ENCODE peak calls at places on chromosomes 7 and 10, in six cellular contexts. P, N, K, S, B and I are unnamed samples.

GRCh38 chr7:37285701-37286475 is 162.8 kb downstream of the ELMO1 start:
- DNase-seq in P (peak; percentile 12), N (no peak), K (no peak), S (no peak), B (no peak), I (no peak)

GRCh38 chr10:93826355-93826754 is 67.4 kb upstream of the SLC35G1 start:
- DNase-seq in P (no peak), N (no peak), K (peak; percentile 74), S (no peak), B (no peak), I (no peak)

GRCh38 chr7:27030393-27031001 is 65.3 kb downstream of the HOXA1 start:
- DNase-seq in P (no peak), N (no peak), K (no peak), S (no peak), B (no peak), I (no peak)

GRCh38 chr7:43869898-43870240 is 552 bp upstream of the MRPS24 start:
- DNase-seq in P (peak; percentile 84), N (no peak), K (peak; percentile 90), S (no peak), B (no peak), I (peak; percentile 35)

GRCh38 chr10:126090911-126091728 is 194.8 kb downstream of the FANK1 start:
- DNase-seq in P (peak; percentile 58), N (no peak), K (no peak), S (peak; percentile 60), B (no peak), I (no peak)

GRCh38 chr10:135601-136464 is 578 bp downstream of the ZMYND11 start:
- DNase-seq in P (peak; percentile 57), N (no peak), K (peak; percentile 79), S (no peak), B (no peak), I (peak; percentile 64)

GRCh38 chr10:66321746-66322145 is 604.1 kb upstream of the LRRTM3 start:
- DNase-seq in P (no peak), N (no peak), K (no peak), S (no peak), B (no peak), I (no peak)

GRCh38 chr10:70931168-70931805 is 42.9 kb upstream of the PCBD1 start:
- DNase-seq in P (peak; percentile 5), N (no peak), K (no peak), S (no peak), B (no peak), I (no peak)

GRCh38 chr7:35736725-35737124 is 41.8 kb upstream of the HERPUD2 start:
- DNase-seq in P (peak; percentile 59), N (no peak), K (no peak), S (no peak), B (no peak), I (no peak)

GRCh38 chr7:44100458-44101303 is 3.5 kb upstream of the AEBP1 start:
- DNase-seq in P (peak; percentile 88), N (no peak), K (no peak), S (no peak), B (no peak), I (no peak)

GRCh38 chr7:138981332-138982203 is at the start of gene KIAA1549:
- DNase-seq in P (peak; percentile 74), N (no peak), K (peak; percentile 90), S (no peak), B (no peak), I (peak; percentile 45)
- TF ChIP-seq CTCF in P (no peak), N (no peak), K (no peak), S (peak; percentile 82), B (peak; percentile 67), I (peak; percentile 11)

GRCh38 chr7:50307368-50308012 is 3.0 kb downstream of the IKZF1 start:
- DNase-seq in P (no peak), N (no peak), K (peak; percentile 88), S (no peak), B (no peak), I (no peak)
- H3K4me3 ChIP-seq in P (no peak overlapping the region), N (peak overlapping the region; percentile 71), K (peak overlapping the region; percentile 84), S (no peak overlapping the region), B (no peak overlapping the region), I (no peak overlapping the region)

DNA sequence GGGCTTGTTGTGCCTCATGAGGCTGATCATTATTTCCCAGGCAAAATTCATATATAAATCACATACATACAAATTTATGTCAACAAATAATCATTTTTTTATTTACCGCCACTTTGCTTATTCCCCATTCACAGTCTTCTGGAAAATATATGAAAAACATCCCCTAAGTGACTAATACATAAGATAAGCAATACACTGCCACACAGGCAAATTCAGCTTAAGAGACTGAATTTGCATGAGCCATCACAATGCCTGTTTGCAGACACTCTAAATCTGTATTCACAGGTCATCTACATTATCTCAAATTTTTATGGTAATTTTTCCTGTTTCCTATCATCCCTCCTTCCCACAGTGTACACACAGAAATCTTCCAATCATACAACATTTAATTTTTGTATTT is 13.2 kb downstream of the OSBPL3 start:
- DNase-seq in P (no peak), N (no peak), K (no peak), S (no peak), B (no peak), I (no peak)
- TF ChIP-seq CTCF in P (no peak), N (no peak), K (no peak), S (no peak), B (no peak), I (no peak)

DNA sequence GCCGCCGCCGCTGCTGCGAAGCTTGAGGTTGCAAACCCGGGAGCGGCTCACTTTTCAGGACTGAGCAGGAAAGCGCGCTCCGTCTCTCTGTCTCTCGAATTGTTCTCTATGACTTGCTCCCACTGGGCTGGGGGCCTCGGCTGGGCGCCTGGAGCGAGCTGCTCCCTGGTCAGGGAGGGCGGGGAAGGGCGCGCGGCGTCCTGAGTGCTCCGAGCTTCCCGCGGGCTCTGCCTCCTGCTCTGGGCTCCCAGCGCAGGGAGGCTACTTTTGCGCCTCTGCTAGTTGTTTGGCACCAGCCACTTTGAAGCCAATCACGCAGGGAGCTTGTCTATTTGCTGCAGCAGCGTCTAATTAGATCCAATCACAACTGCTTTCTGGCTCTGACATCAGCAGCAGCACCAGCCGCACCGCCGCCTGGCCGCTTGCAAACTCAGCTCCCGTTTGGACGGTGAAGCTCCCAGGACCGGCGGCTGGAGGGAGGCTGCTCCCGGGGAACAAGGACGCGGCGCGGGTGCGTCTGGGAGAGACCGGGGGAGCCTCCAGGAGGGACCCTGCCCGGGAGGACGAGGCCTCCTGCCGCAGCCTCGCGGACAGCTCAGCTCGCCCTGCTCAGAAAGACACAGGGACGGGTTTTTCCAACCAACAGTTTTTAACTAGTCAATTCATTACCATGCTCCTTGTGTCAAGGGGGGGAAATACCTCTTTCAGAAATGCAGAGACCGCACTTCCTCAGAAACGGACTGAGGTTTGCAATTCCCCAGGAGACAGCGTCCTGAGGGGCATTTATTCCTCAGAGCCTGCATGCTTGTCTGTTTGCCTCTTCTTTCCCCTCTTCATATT is at the start of gene ADARB2:
- DNase-seq in P (no peak), N (peak; percentile 53), K (no peak), S (no peak), B (peak; percentile 70), I (peak; percentile 27)
- H3K4me3 ChIP-seq in P (no peak within 1 kb of the TSS), N (peak within 1 kb of the TSS; percentile 69), K (no peak within 1 kb of the TSS), S (peak within 1 kb of the TSS; percentile 37), B (peak within 1 kb of the TSS; percentile 56), I (peak within 1 kb of the TSS; percentile 38)

GRCh38 chr7:77460057-77460486 is 43.9 kb upstream of the GSAP start:
- DNase-seq in P (no peak), N (no peak), K (peak; percentile 28), S (no peak), B (no peak), I (no peak)
- TF ChIP-seq CTCF in P (peak; percentile 9), N (peak; percentile 14), K (no peak), S (peak; percentile 31), B (no peak), I (peak; percentile 30)

GRCh38 chr10:89887406-89887805 is 186.0 kb downstream of the KIF20B start:
- DNase-seq in P (no peak), N (no peak), K (no peak), S (no peak), B (no peak), I (no peak)
- H3K4me3 ChIP-seq in P (no peak overlapping the region), N (no peak overlapping the region), K (no peak overlapping the region), S (no peak overlapping the region), B (no peak overlapping the region), I (no peak overlapping the region)